ENCODE peak calls at places on chromosome 1, in four cellular contexts. One of them, this sample, is unnamed.

GRCh38 chr1:65687435-65688214 is 105.1 kb upstream of the PDE4B start:
- DNase-seq in sciatic nerve: peak
- DNase-seq in NCI-H146: peak
- DNase-seq in occipital lobe: peak
- DNase-seq in this sample: peak

GRCh38 chr1:70361727-70362413 is 7.3 kb upstream of the ANKRD13C start:
- DNase-seq in sciatic nerve: no peak
- DNase-seq in NCI-H146: peak
- DNase-seq in occipital lobe: no peak
- DNase-seq in this sample: no peak

GRCh38 chr1:37723072-37723389 is 30.7 kb downstream of the CDCA8 start:
- DNase-seq in sciatic nerve: peak
- DNase-seq in NCI-H146: no peak
- DNase-seq in occipital lobe: no peak
- DNase-seq in this sample: no peak

GRCh38 chr1:224726783-224727182 is 110.7 kb downstream of the CNIH3 start:
- DNase-seq in sciatic nerve: peak
- DNase-seq in NCI-H146: no peak
- DNase-seq in occipital lobe: no peak
- DNase-seq in this sample: no peak

GRCh38 chr1:153397056-153397923 is 6.4 kb upstream of the S100A8 start:
- DNase-seq in sciatic nerve: no peak
- DNase-seq in NCI-H146: no peak
- DNase-seq in occipital lobe: no peak
- DNase-seq in this sample: no peak

GRCh38 chr1:31216016-31216415 is 23.7 kb downstream of the NKAIN1 start:
- DNase-seq in sciatic nerve: peak
- DNase-seq in NCI-H146: peak
- DNase-seq in occipital lobe: no peak
- DNase-seq in this sample: no peak

GRCh38 chr1:18482721-18483425 is 2.1 kb downstream of the KLHDC7A start:
- DNase-seq in sciatic nerve: no peak
- DNase-seq in NCI-H146: no peak
- DNase-seq in occipital lobe: no peak
- DNase-seq in this sample: no peak

GRCh38 chr1:47431534-47431933 is 6.3 kb upstream of the FOXD2 start:
- DNase-seq in sciatic nerve: no peak
- DNase-seq in NCI-H146: no peak
- DNase-seq in occipital lobe: no peak
- DNase-seq in this sample: no peak

GRCh38 chr1:88061830-88062177 is 622.3 kb upstream of the PKN2 start:
- DNase-seq in sciatic nerve: no peak
- DNase-seq in NCI-H146: no peak
- DNase-seq in occipital lobe: no peak
- DNase-seq in this sample: no peak

GRCh38 chr1:99503276-99503747 is 142.6 kb upstream of the PALMD start:
- DNase-seq in sciatic nerve: no peak
- DNase-seq in NCI-H146: no peak
- DNase-seq in occipital lobe: no peak
- DNase-seq in this sample: no peak

GRCh38 chr1:91712981-91713841 is 172.7 kb downstream of the TGFBR3 start:
- DNase-seq in sciatic nerve: no peak
- DNase-seq in NCI-H146: no peak
- DNase-seq in occipital lobe: no peak
- DNase-seq in this sample: no peak

GRCh38 chr1:201730611-201731010 is 98.3 kb upstream of the IPO9 start:
- DNase-seq in sciatic nerve: no peak
- DNase-seq in NCI-H146: no peak
- DNase-seq in occipital lobe: peak
- DNase-seq in this sample: peak

GRCh38 chr1:227886993-227887696 is 60.6 kb downstream of the WNT9A start:
- DNase-seq in sciatic nerve: peak
- DNase-seq in NCI-H146: peak
- DNase-seq in occipital lobe: no peak
- DNase-seq in this sample: no peak

GRCh38 chr1:36153476-36153875 is 2.5 kb upstream of the MAP7D1 start:
- DNase-seq in sciatic nerve: no peak
- DNase-seq in NCI-H146: no peak
- DNase-seq in occipital lobe: no peak
- DNase-seq in this sample: no peak

GRCh38 chr1:7886346-7886745 is 33.5 kb upstream of the UTS2 start:
- DNase-seq in sciatic nerve: no peak
- DNase-seq in NCI-H146: peak
- DNase-seq in occipital lobe: no peak
- DNase-seq in this sample: no peak

GRCh38 chr1:159025043-159025442 is 15.3 kb downstream of the IFI16 start:
- DNase-seq in sciatic nerve: no peak
- DNase-seq in NCI-H146: no peak
- DNase-seq in occipital lobe: no peak
- DNase-seq in this sample: no peak

GRCh38 chr1:206946261-206946660 is at the start of gene PIGR:
- DNase-seq in sciatic nerve: no peak
- DNase-seq in NCI-H146: no peak
- DNase-seq in occipital lobe: no peak
- DNase-seq in this sample: no peak

GRCh38 chr1:220700591-220701179 is 10.5 kb downstream of the C1orf115 start:
- DNase-seq in sciatic nerve: no peak
- DNase-seq in NCI-H146: no peak
- DNase-seq in occipital lobe: no peak
- DNase-seq in this sample: no peak

GRCh38 chr1:205319081-205320018 is 2.2 kb downstream of the NUAK2 start:
- DNase-seq in sciatic nerve: no peak
- DNase-seq in NCI-H146: peak
- DNase-seq in occipital lobe: peak
- DNase-seq in this sample: no peak

GRCh38 chr1:14476170-14476955 is 122.1 kb upstream of the KAZN start:
- DNase-seq in sciatic nerve: no peak
- DNase-seq in NCI-H146: no peak
- DNase-seq in occipital lobe: no peak
- DNase-seq in this sample: no peak

GRCh38 chr1:207022996-207023679 is 9.4 kb downstream of the C1orf116 start:
- DNase-seq in sciatic nerve: no peak
- DNase-seq in NCI-H146: no peak
- DNase-seq in occipital lobe: no peak
- DNase-seq in this sample: no peak

GRCh38 chr1:64242895-64243756 is 39.7 kb downstream of the UBE2U start:
- DNase-seq in sciatic nerve: no peak
- DNase-seq in NCI-H146: peak
- DNase-seq in occipital lobe: no peak
- DNase-seq in this sample: no peak

GRCh38 chr1:243818978-243819377 is 31.1 kb downstream of the AKT3 start:
- DNase-seq in sciatic nerve: no peak
- DNase-seq in NCI-H146: no peak
- DNase-seq in occipital lobe: no peak
- DNase-seq in this sample: no peak

GRCh38 chr1:75366595-75366994 is 232.4 kb downstream of the LHX8 start:
- DNase-seq in sciatic nerve: no peak
- DNase-seq in NCI-H146: no peak
- DNase-seq in occipital lobe: no peak
- DNase-seq in this sample: no peak

GRCh38 chr1:242568666-242569065 is 44.2 kb upstream of the PLD5 start:
- DNase-seq in sciatic nerve: no peak
- DNase-seq in NCI-H146: no peak
- DNase-seq in occipital lobe: no peak
- DNase-seq in this sample: no peak

GRCh38 chr1:52667290-52667689 is 30.9 kb downstream of the COA7 start:
- DNase-seq in sciatic nerve: peak
- DNase-seq in NCI-H146: peak
- DNase-seq in occipital lobe: no peak
- DNase-seq in this sample: no peak